ENCODE peak calls at places on chromosomes 6 and 20, in four cellular contexts. Q is HuH-7; O is Right ventricle myocardium superior; Y is T-helper 2 cell treated with Interferon-gamma antibody and Interleukin-4, amounts not matched to agents 5 μg/mL and 100 μg/mL, for 36 hours. M is an unnamed sample.

GRCh38 chr20:31693987-31694661 is 28.5 kb downstream of the BCL2L1 start:
- DNase-seq in Q (no peak), O (no peak), Y (no peak), M (no peak)

GRCh38 chr6:119608994-119609393 is 259.4 kb upstream of the MAN1A1 start:
- DNase-seq in Q (no peak), O (no peak), Y (no peak), M (no peak)

GRCh38 chr6:8181162-8181909 is 79.0 kb upstream of the EEF1E1 start:
- DNase-seq in Q (no peak), O (no peak), Y (no peak), M (no peak)

GRCh38 chr6:12995419-12995818 is 278.9 kb downstream of the PHACTR1 start:
- DNase-seq in Q (no peak), O (no peak), Y (no peak), M (no peak)

GRCh38 chr20:2364014-2364413 is 16.7 kb upstream of the TGM6 start:
- DNase-seq in Q (no peak), O (no peak), Y (no peak), M (no peak)

GRCh38 chr6:76592561-76592960 is 520.1 kb upstream of the IMPG1 start:
- DNase-seq in Q (no peak), O (no peak), Y (no peak), M (no peak)

GRCh38 chr20:54250691-54251090 is 42.8 kb downstream of the PFDN4 start:
- DNase-seq in Q (no peak), O (no peak), Y (no peak), M (no peak)

GRCh38 chr6:34246563-34247391 is 2.0 kb downstream of the SMIM29 start:
- DNase-seq in Q (peak), O (no peak), Y (peak), M (no peak)

GRCh38 chr6:100806280-100806679 is 74.8 kb downstream of the ASCC3 start:
- DNase-seq in Q (no peak), O (no peak), Y (no peak), M (no peak)

GRCh38 chr20:17809714-17810631 is 110.2 kb downstream of the BANF2 start:
- DNase-seq in Q (no peak), O (no peak), Y (no peak), M (no peak)

GRCh38 chr6:104349191-104349590 is 510.5 kb downstream of the HACE1 start:
- DNase-seq in Q (no peak), O (no peak), Y (no peak), M (no peak)

GRCh38 chr6:109834131-109834530 is 143.0 kb downstream of the FIG4 start:
- DNase-seq in Q (no peak), O (no peak), Y (no peak), M (no peak)

GRCh38 chr6:38432479-38432878 is 207.2 kb downstream of the BTBD9 start:
- DNase-seq in Q (no peak), O (no peak), Y (no peak), M (no peak)

GRCh38 chr6:150256618-150257272 is 112.1 kb upstream of the IYD start:
- DNase-seq in Q (no peak), O (no peak), Y (no peak), M (no peak)

GRCh38 chr20:36214684-36215256 is 21.5 kb upstream of the AAR2 start:
- DNase-seq in Q (peak), O (no peak), Y (no peak), M (no peak)

GRCh38 chr6:71349395-71349794 is 60.8 kb downstream of the OGFRL1 start:
- DNase-seq in Q (no peak), O (no peak), Y (no peak), M (no peak)

GRCh38 chr20:33893314-33893713 is 82.2 kb downstream of the CHMP4B start:
- DNase-seq in Q (no peak), O (no peak), Y (no peak), M (no peak)

GRCh38 chr6:140636698-140637402 is 1262.4 kb upstream of the CITED2 start:
- DNase-seq in Q (no peak), O (no peak), Y (no peak), M (no peak)

GRCh38 chr20:61737812-61738443 is 327.8 kb downstream of the TAF4 start:
- DNase-seq in Q (no peak), O (no peak), Y (no peak), M (no peak)

GRCh38 chr20:32574296-32575226 is 10.6 kb downstream of the NOL4L start:
- DNase-seq in Q (no peak), O (peak), Y (peak), M (no peak)

GRCh38 chr6:154754152-154754551 is 20.9 kb downstream of the SCAF8 start:
- DNase-seq in Q (no peak), O (no peak), Y (no peak), M (no peak)

GRCh38 chr6:6825986-6826901 is 237.7 kb downstream of the LY86 start:
- DNase-seq in Q (no peak), O (peak), Y (peak), M (no peak)

GRCh38 chr6:144286503-144287393 is 1.6 kb downstream of the UTRN start:
- DNase-seq in Q (peak), O (peak), Y (peak), M (no peak)

GRCh38 chr6:50091641-50092040 is 41.9 kb upstream of the DEFB112 start:
- DNase-seq in Q (no peak), O (no peak), Y (no peak), M (no peak)

GRCh38 chr20:46631212-46631869 is 19.9 kb downstream of the SLC13A3 start:
- DNase-seq in Q (no peak), O (no peak), Y (peak), M (no peak)

GRCh38 chr6:38973178-38974057 is 75.2 kb upstream of the GLP1R start:
- DNase-seq in Q (peak), O (no peak), Y (peak), M (no peak)

GRCh38 chr6:89503641-89504040 is 70.7 kb downstream of the ANKRD6 start:
- DNase-seq in Q (no peak), O (no peak), Y (no peak), M (no peak)

GRCh38 chr6:40482532-40482931 is 104.6 kb downstream of the LRFN2 start:
- DNase-seq in Q (no peak), O (no peak), Y (no peak), M (no peak)

GRCh38 chr6:141484726-141485125 is 648.0 kb upstream of the GJE1 start:
- DNase-seq in Q (no peak), O (no peak), Y (peak), M (no peak)

GRCh38 chr6:46993846-46994245 is 48.3 kb downstream of the ADGRF1 start:
- DNase-seq in Q (no peak), O (no peak), Y (no peak), M (no peak)

GRCh38 chr6:45494734-45495133 is 117.0 kb upstream of the SUPT3H start:
- DNase-seq in Q (no peak), O (no peak), Y (no peak), M (no peak)

GRCh38 chr6:169988769-169989550 is 237.5 kb downstream of the ERMARD start:
- DNase-seq in Q (no peak), O (peak), Y (no peak), M (no peak)

M was measured in nucleus accumbens.